ENCODE peak calls at places on chromosome 20, in ten cellular contexts. H is A549, I is fibroblast of lung, C is mammary epithelial cell, V is Peyer's patch, N is foreskin keratinocyte, F is heart right ventricle, M is hepatocyte, Y is left ventricle myocardium inferior, A is heart left ventricle. W is an unnamed sample. For H3K4me1, the result is how much of the 10 kb centered on the place peaks cover.

GRCh38 chr20:24662286-24662685 is 192.9 kb downstream of the SYNDIG1 start:
- DNase-seq in H (no peak), N (no peak), V (no peak), M (no peak), I (no peak), Y (no peak), C (no peak), A (no peak), F (no peak), W (no peak)

GRCh38 chr20:40687384-40688128 is 1.5 kb downstream of the MAFB start:
- DNase-seq in I (peak), A (peak), N (peak), V (no peak), C (peak), H (no peak), Y (peak), F (peak), M (peak), W (peak)

GRCh38 chr20:46757754-46758678 is 48.6 kb downstream of the SLC2A10 start:
- DNase-seq in N (peak), A (peak), F (peak), C (peak), M (peak), H (peak), I (peak), V (peak), Y (peak), W (no peak)

GRCh38 chr20:42985628-42986027 is 204.1 kb downstream of the PTPRT start:
- DNase-seq in Y (no peak), V (no peak), H (no peak), A (no peak), M (no peak), I (no peak), N (no peak), F (no peak), C (no peak), W (no peak)

GRCh38 chr20:8183526-8183925 is 51.5 kb downstream of the PLCB1 start:
- DNase-seq in C (no peak), H (no peak), V (no peak), A (no peak), M (no peak), I (peak), F (no peak), N (peak), Y (no peak), W (no peak)

GRCh38 chr20:22999756-23000155 is 35.4 kb upstream of the SSTR4 start:
- DNase-seq in Y (no peak), A (no peak), C (no peak), F (no peak), N (peak), V (no peak), H (peak), M (no peak), I (no peak), W (no peak)

GRCh38 chr20:44273231-44274215 is 26.4 kb downstream of the GDAP1L1 start:
- DNase-seq in N (no peak), F (no peak), H (no peak), M (no peak), V (no peak), I (no peak), A (no peak), C (no peak), Y (no peak), W (no peak)

GRCh38 chr20:34175072-34175471 is 63.0 kb upstream of the EIF2S2 start:
- DNase-seq in M (no peak), F (no peak), N (no peak), A (no peak), C (no peak), H (no peak), Y (no peak), V (no peak), I (no peak), W (no peak)

GRCh38 chr20:42706762-42707161 is 482.9 kb downstream of the PTPRT start:
- DNase-seq in M (no peak), F (no peak), Y (no peak), V (no peak), N (no peak), I (no peak), A (no peak), C (no peak), H (no peak), W (no peak)

GRCh38 chr20:49956689-49957443 is 20.7 kb downstream of the RNF114 start:
- DNase-seq in C (no peak), Y (peak), N (no peak), V (no peak), M (no peak), A (peak), I (no peak), H (no peak), F (peak), W (peak)

GRCh38 chr20:17960927-17961599 is 7.5 kb downstream of the SNX5 start:
- DNase-seq in C (no peak), M (no peak), F (peak), Y (peak), H (no peak), I (peak), V (peak), A (peak), N (no peak), W (no peak)

GRCh38 chr20:25470045-25470444 is 62.6 kb downstream of the GINS1 start:
- DNase-seq in N (peak), V (peak), I (peak), A (no peak), M (peak), C (peak), F (no peak), Y (no peak), H (peak), W (no peak)

GRCh38 chr20:64069614-64070243 is 6.7 kb downstream of the TCEA2 start:
- DNase-seq in Y (no peak), C (no peak), F (no peak), I (no peak), A (no peak), V (no peak), H (no peak), N (no peak), M (no peak), W (no peak)

GRCh38 chr20:50534567-50534966 is 24.4 kb downstream of the PTPN1 start:
- DNase-seq in A (no peak), H (no peak), M (no peak), Y (no peak), N (no peak), F (no peak), V (no peak), I (peak), C (no peak), W (peak)

GRCh38 chr20:58568441-58568931 is 53.3 kb upstream of the APCDD1L start:
- DNase-seq in A (peak), I (no peak), M (no peak), H (no peak), N (no peak), V (no peak), C (no peak), Y (no peak), F (no peak), W (no peak)

GRCh38 chr20:11051146-11051545 is 377.3 kb upstream of the JAG1 start:
- DNase-seq in Y (no peak), N (no peak), M (no peak), V (no peak), F (no peak), I (no peak), A (no peak), H (no peak), C (no peak), W (no peak)

GRCh38 chr20:10806539-10806938 is 132.7 kb upstream of the JAG1 start:
- DNase-seq in N (no peak), I (no peak), C (no peak), A (peak), M (no peak), Y (no peak), F (no peak), H (no peak), V (no peak), W (peak)

GRCh38 chr20:17971571-17972013 is 2.8 kb downstream of the MGME1 start:
- DNase-seq in I (peak), V (peak), A (no peak), F (no peak), C (peak), H (no peak), Y (no peak), N (no peak), M (no peak), W (no peak)

GRCh38 chr20:50855498-50856474 is 60.9 kb downstream of the BCAS4 start:
- DNase-seq in M (peak), N (peak), I (peak), A (no peak), Y (no peak), V (peak), H (peak), C (peak), F (no peak), W (no peak)

GRCh38 chr20:63254536-63255384 is 497 bp upstream of the NKAIN4 start:
- DNase-seq in F (no peak), Y (no peak), V (no peak), M (no peak), H (no peak), N (no peak), I (no peak), C (no peak), A (no peak), W (no peak)

GRCh38 chr20:48680650-48681049 is 147.1 kb downstream of the PREX1 start:
- DNase-seq in A (no peak), F (no peak), H (no peak), Y (no peak), C (no peak), N (no peak), I (no peak), V (no peak), M (no peak), W (no peak)

GRCh38 chr20:63164681-63165537 is 51.0 kb downstream of the YTHDF1 start:
- DNase-seq in H (no peak), Y (no peak), I (no peak), V (no peak), N (no peak), A (no peak), C (no peak), M (no peak), F (peak), W (no peak)

GRCh38 chr20:3826420-3826819 is 6.1 kb downstream of the AP5S1 start:
- DNase-seq in H (no peak), V (no peak), C (no peak), Y (no peak), N (no peak), M (no peak), I (no peak), F (no peak), A (no peak), W (no peak)

GRCh38 chr20:3823881-3824280 is 3.5 kb downstream of the AP5S1 start:
- DNase-seq in V (no peak), A (no peak), C (no peak), N (no peak), F (no peak), H (no peak), I (no peak), M (no peak), Y (no peak), W (no peak)

GRCh38 chr20:3828798-3829197 is 8.5 kb downstream of the AP5S1 start:
- DNase-seq in Y (no peak), C (no peak), A (no peak), H (no peak), V (no peak), F (no peak), N (no peak), M (no peak), I (no peak), W (no peak)

GRCh38 chr20:3821996-3822395 is 1.6 kb downstream of the AP5S1 start:
- DNase-seq in I (no peak), V (no peak), M (no peak), Y (no peak), A (no peak), F (no peak), H (no peak), N (no peak), C (no peak), W (no peak)

GRCh38 chr20:3825526-3825925 is 5.2 kb downstream of the AP5S1 start:
- DNase-seq in Y (no peak), I (no peak), C (no peak), H (no peak), M (no peak), F (no peak), V (no peak), N (no peak), A (no peak), W (no peak)
- TF ChIP-seq CTCF in Y (no peak), I (no peak), C (no peak), H (no peak), M (no peak), F (no peak), V (no peak), N (peak), A (no peak), W (no peak)

DNA sequence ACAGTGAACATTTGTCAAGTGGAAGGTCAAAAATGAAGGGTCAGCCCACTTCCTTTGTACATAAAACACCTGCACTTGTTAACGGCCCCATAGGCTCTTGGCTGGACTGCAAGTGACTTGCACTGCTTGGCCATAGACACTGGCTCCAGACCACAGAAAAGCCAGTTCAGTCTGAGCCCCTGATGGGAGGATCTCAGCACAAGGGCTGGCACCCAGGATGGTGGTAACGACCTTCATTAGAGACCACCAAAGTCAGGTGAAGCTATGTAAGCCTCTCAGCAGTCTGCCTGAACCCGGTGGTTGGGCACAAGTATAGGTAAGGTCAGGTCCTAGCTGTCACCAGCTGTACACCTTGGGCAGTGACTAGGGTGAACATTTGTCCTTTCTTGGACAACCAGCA is 16.1 kb downstream of the PLAGL2 start:
- DNase-seq in Y (no peak), I (no peak), N (no peak), A (no peak), V (peak), H (no peak), M (no peak), C (no peak), F (no peak), W (no peak)
- H3K4me1 ChIP-seq in Y (half or more), I (under half), N (under half), A (under half), V (under half), H (under half), M (under half), C (under half), F (half or more), W (under half)

DNA sequence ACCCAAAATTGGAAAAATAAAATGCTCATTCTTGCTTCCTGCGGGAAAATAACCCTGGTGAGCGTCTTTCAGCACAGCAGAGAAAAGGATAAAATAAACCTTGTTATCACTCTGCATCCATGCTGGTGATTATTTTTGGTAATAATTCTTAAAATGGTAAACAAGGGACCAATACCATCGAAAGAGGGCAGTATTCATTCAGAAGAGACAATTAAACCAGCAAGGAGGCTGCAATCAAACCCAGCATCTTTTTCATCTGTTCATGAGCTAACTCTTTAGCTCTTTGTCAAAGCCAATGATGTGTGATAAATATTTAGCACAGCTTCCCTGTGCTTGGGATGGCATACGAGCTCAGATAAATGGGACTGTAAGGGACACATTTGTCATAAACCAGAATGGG is 34.3 kb downstream of the CDH26 start:
- DNase-seq in N (no peak), I (no peak), H (no peak), V (no peak), C (no peak), F (no peak), Y (no peak), A (no peak), M (no peak), W (no peak)
- TF ChIP-seq CTCF in N (peak), I (no peak), H (peak), V (no peak), C (no peak), F (no peak), Y (no peak), A (no peak), M (no peak), W (no peak)

GRCh38 chr20:845226-845868 is 11.8 kb downstream of the FAM110A start:
- DNase-seq in Y (no peak), N (no peak), F (peak), M (no peak), I (no peak), V (no peak), A (no peak), C (no peak), H (no peak), W (no peak)
- H3K4me1 ChIP-seq in Y (under half), N (under half), F (under half), M (under half), I (under half), V (under half), A (under half), C (under half), H (under half), W (under half)

GRCh38 chr20:2210646-2211556 is 84.9 kb upstream of the TGM3 start:
- DNase-seq in C (peak), H (peak), V (no peak), A (peak), N (peak), I (peak), M (peak), F (no peak), Y (peak), W (peak)
- TF ChIP-seq CTCF in C (no peak), H (no peak), V (peak), A (no peak), N (peak), I (no peak), M (no peak), F (no peak), Y (no peak), W (no peak)

GRCh38 chr20:45518282-45518681 is 2.9 kb upstream of the SPINT3 start:
- DNase-seq in C (peak), Y (no peak), H (no peak), V (no peak), N (peak), A (no peak), F (no peak), M (no peak), I (peak), W (no peak)

GRCh38 chr20:45510242-45510862 is 5.1 kb downstream of the SPINT3 start:
- DNase-seq in A (no peak), M (no peak), I (no peak), F (no peak), Y (no peak), H (no peak), V (no peak), N (peak), C (peak), W (no peak)

DNA sequence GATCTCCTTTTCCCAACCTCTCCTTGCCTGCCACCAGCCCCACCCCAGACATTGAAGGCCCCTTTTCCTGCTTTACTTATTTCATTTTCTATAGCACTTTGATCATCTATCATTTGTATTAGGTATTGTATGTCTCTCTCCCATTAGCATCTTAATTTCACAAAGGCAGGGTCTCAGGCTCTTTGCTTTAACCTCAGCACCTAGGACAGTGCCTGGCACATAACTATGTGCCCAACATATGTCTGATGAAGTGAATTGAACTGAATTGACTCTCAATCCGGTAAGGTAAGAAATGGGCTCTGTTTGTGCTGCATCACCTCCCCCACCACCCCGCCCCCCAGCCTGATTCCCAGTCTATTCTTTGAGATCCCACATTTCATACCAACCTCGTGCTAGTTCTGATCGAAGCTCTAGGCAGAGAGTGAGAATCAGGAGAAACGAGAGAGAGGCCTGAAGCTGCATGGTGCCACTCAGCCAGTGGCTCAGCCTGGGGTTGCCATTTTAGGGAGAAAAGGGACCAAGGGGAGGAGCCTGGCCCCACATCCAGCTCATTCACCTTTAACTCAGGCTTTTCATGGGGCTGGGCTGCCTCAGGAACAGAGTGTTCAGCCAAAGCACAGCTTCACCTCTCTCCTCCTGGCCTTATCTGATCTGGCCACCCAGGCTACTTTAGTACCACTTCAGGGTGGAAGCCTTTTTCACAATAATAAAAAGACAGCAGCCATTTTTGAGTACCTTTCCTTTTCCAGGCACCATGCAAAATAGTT is at the start of gene SPINT3:
- DNase-seq in F (no peak), M (no peak), V (no peak), N (no peak), A (no peak), Y (no peak), I (no peak), H (no peak), C (no peak), W (no peak)
- H3K4me1 ChIP-seq in F (under half), M (under half), V (under half), N (under half), A (under half), Y (under half), I (under half), H (under half), C (under half), W (under half)

W was measured in gastrocnemius medialis.